ENCODE peak calls at places on chromosomes 4 and X, in four cellular contexts. A is hepatocyte, T is PC-3, F is GM23248. H is an unnamed sample.

GRCh38 chr4:140982613-140983340 is 150.5 kb downstream of the RNF150 start:
- DNase-seq in T (no peak), A (no peak), F (no peak), H (no peak)

GRCh38 chr4:133162941-133163340 is 13.8 kb downstream of the PCDH10 start:
- DNase-seq in T (no peak), F (no peak), A (no peak), H (no peak)

GRCh38 chr4:111698361-111698760 is 446.9 kb upstream of the FAM241A start:
- DNase-seq in F (no peak), A (no peak), T (no peak), H (no peak)

GRCh38 chr4:929970-930625 is 2.0 kb downstream of the GAK start:
- DNase-seq in A (no peak), F (peak), T (peak), H (peak)

GRCh38 chrX:10577863-10578262 is 42.5 kb downstream of the MID1 start:
- DNase-seq in A (no peak), F (peak), T (no peak), H (no peak)

GRCh38 chrX:47316276-47317025 is 53.9 kb upstream of the ZNF157 start:
- DNase-seq in F (peak), A (no peak), T (no peak), H (no peak)

GRCh38 chrX:37646254-37646653 is 39.3 kb upstream of the XK start:
- DNase-seq in A (no peak), T (no peak), F (no peak), H (no peak)

GRCh38 chr4:27187786-27188185 is 327.1 kb downstream of the STIM2 start:
- DNase-seq in T (peak), A (peak), F (no peak), H (no peak)

DNA sequence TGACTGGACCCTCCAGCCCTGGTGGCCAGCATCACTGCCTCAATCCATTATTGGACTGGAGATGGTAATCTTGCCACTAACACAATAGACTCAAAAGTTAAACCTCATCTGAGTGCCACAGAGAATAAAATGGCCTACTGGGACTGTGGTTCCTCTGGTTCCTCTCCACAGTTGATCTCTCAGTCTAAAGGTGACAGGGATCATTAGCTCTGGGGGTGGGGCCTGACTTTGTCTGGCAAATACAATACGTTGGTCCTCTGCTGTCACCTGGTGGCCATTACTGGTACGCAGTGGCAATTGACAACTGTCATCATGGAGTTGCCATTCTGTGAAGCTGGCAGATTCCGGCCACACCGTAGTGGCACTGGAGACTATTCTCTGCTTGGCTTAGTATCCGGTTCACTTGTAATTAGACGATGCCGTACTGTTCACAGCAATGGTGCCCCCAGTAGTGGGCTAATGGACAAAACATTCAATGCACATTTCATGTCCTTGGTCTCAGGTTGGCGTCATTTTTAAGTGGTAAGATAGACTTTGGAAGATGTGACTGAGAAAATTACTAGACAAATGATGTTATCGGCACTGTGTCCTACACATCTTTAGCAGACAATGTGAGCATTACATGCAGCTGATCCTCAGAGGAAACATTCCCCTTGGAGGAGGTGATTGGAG is 6.7 kb downstream of the FGFBP2 start:
- DNase-seq in A (peak), F (peak), T (peak), H (peak)
- TF ChIP-seq EZH2phosphoT487 in A (no peak), F (no peak), T (no peak), H (no peak)

GRCh38 chrX:63889001-63889400 is 104.0 kb upstream of the ARHGEF9 start:
- DNase-seq in F (peak), A (no peak), T (peak), H (no peak)
- TF ChIP-seq EZH2phosphoT487 in F (no peak), A (no peak), T (no peak), H (no peak)

GRCh38 chrX:12010436-12010835 is 127.8 kb upstream of the FRMPD4 start:
- DNase-seq in A (no peak), F (no peak), T (no peak), H (no peak)

GRCh38 chrX:12013220-12013619 is 125.1 kb upstream of the FRMPD4 start:
- DNase-seq in A (no peak), F (peak), T (peak), H (no peak)

GRCh38 chrX:12011075-12011474 is 127.2 kb upstream of the FRMPD4 start:
- DNase-seq in F (peak), A (no peak), T (peak), H (no peak)

GRCh38 chrX:12002876-12003275 is 135.4 kb upstream of the FRMPD4 start:
- DNase-seq in T (peak), A (no peak), F (peak), H (no peak)

DNA sequence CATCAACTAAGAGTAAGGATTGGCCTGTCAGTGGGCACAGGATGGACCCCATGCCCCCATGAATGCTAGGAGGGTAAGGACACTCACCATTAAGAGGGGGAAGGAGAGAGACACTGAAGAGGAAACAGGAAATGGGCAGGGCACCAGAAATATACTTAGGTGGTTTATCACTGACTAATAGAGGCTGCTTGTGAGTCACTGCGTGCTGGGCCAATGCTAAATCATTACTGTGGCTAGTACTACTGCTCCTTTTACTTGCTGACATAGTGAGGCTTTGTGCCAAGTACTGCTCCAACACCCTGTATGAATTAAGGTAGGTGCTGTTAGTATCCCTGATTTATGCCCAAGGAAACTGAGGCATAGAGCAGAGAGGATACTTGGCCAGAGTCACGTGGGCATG is 130.4 kb upstream of the FRMPD4 start:
- DNase-seq in A (no peak), T (peak), F (peak), H (no peak)
- TF ChIP-seq EZH2phosphoT487 in A (no peak), T (no peak), F (no peak), H (no peak)

GRCh38 chr4:68368566-68369473 is 18.9 kb upstream of the YTHDC1 start:
- DNase-seq in A (no peak), T (peak), F (peak), H (no peak)

GRCh38 chr4:68367835-68368234 is 17.9 kb upstream of the YTHDC1 start:
- DNase-seq in A (no peak), T (no peak), F (no peak), H (no peak)

GRCh38 chr4:68372588-68372987 is 22.7 kb upstream of the YTHDC1 start:
- DNase-seq in T (peak), F (peak), A (no peak), H (no peak)

GRCh38 chr4:68366600-68366999 is 16.7 kb upstream of the YTHDC1 start:
- DNase-seq in F (no peak), T (no peak), A (no peak), H (no peak)

GRCh38 chr4:68369474-68369805 is 19.6 kb upstream of the YTHDC1 start:
- DNase-seq in F (no peak), A (no peak), T (peak), H (no peak)
- TF ChIP-seq EZH2phosphoT487 in F (no peak), A (no peak), T (no peak), H (no peak)

GRCh38 chr4:65600656-65601055 is 69.6 kb downstream of the EPHA5 start:
- DNase-seq in T (peak), A (no peak), F (no peak), H (no peak)
- TF ChIP-seq EZH2phosphoT487 in T (no peak), A (no peak), F (no peak), H (no peak)

GRCh38 chr4:113919611-113920010 is 59.8 kb downstream of the ARSJ start:
- DNase-seq in A (no peak), F (peak), T (peak), H (no peak)

GRCh38 chr4:113919145-113919544 is 60.3 kb downstream of the ARSJ start:
- DNase-seq in F (no peak), T (no peak), A (no peak), H (no peak)

DNA sequence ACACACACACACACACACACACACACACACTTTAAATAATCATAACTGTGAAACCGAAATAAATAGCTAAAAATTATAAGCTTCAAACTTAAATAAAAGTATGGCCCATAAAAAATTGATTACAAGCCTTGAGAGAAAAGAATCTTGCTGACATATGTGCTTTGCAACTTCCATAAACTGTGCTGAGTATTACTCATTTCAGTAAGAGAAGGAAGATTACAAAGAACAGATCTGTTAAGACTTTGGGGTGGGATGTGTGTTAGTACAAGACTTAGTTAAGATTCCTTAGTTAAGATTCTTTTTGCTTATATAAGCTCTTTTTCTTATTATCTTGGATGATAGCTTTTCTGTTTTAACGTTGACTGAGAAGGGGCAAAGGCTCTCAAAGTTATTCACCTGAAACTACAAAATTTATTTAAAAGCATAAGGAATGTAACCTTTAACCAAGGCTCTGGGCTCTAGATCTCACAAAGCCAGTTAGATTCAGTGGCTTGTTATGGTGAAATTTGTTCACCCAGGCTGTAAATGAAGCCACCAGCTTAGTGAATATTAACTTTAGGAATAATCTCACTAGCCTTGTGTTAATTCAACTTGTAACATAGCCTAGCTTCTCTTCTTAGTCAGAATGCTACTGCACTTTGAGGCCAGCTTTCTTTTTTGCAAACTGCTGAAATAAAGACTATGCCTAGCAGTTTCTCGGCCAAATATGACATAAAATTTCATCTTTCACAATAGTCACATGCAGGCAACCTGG is 58.2 kb downstream of the ARSJ start:
- DNase-seq in A (peak), T (no peak), F (peak), H (no peak)
- TF ChIP-seq EZH2phosphoT487 in A (no peak), T (no peak), F (no peak), H (no peak)

GRCh38 chr4:150679018-150679766 is 97.2 kb downstream of the MAB21L2 start:
- DNase-seq in T (no peak), F (no peak), A (no peak), H (no peak)

GRCh38 chr4:150673793-150674192 is 91.8 kb downstream of the MAB21L2 start:
- DNase-seq in F (no peak), A (no peak), T (no peak), H (peak)

GRCh38 chr4:150682126-150682525 is 100.2 kb downstream of the MAB21L2 start:
- DNase-seq in A (no peak), F (no peak), T (no peak), H (peak)

GRCh38 chr4:150683775-150684350 is 101.9 kb downstream of the MAB21L2 start:
- DNase-seq in A (no peak), F (no peak), T (no peak), H (no peak)

DNA sequence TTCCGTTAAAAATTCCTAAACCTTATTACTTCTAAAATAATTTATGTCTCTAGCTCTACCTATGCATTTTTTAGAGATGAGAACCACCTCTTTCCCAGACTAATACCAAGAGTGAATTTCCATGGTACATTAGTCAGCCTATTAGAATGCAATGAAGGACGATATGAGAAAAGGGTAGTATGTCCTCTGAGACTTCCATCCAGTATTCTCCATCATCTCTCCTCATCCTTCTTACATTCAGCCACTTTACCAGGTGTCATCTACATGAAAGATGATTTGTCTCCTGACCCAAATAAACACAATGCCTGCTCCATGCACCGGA is 97.8 kb downstream of the MAB21L2 start:
- DNase-seq in F (peak), A (no peak), T (no peak), H (no peak)
- TF ChIP-seq EZH2phosphoT487 in F (no peak), A (no peak), T (no peak), H (no peak)